ENCODE peak calls at places on chromosomes 4 and X, in five cellular contexts. S, I, G, E and B are unnamed samples.

GRCh38 chr4:184403384-184403781 is 71.0 kb downstream of the IRF2 start:
- DNase-seq in S (no peak), I (no peak), G (no peak), E (no peak), B (no peak)

GRCh38 chr4:105232374-105232773 is 85.7 kb downstream of the TET2 start:
- DNase-seq in S (no peak), I (no peak), G (no peak), E (no peak), B (no peak)

GRCh38 chr4:143184503-143185252 is at the start of gene USP38:
- DNase-seq in S (peak; percentile 93), I (peak; percentile 76), G (peak; percentile 66), E (peak; percentile 96), B (peak; percentile 91)

GRCh38 chr4:6048537-6048936 is 30.3 kb upstream of the C4orf50 start:
- DNase-seq in S (no peak), I (no peak), G (no peak), E (no peak), B (no peak)

GRCh38 chr4:170938588-170938987 is 848.8 kb upstream of the AADAT start:
- DNase-seq in S (no peak), I (no peak), G (no peak), E (no peak), B (no peak)

GRCh38 chr4:151218343-151218742 is 58.6 kb upstream of the PRSS48 start:
- DNase-seq in S (no peak), I (no peak), G (no peak), E (no peak), B (no peak)

GRCh38 chr4:11790230-11790629 is 361.5 kb upstream of the HS3ST1 start:
- DNase-seq in S (no peak), I (no peak), G (no peak), E (no peak), B (no peak)

GRCh38 chrX:40402771-40403533 is 177.8 kb upstream of the ATP6AP2 start:
- DNase-seq in S (peak; percentile 77), I (no peak), G (no peak), E (peak; percentile 45), B (no peak)

GRCh38 chrX:154457491-154458115 is 478 bp upstream of the PLXNA3 start:
- DNase-seq in S (no peak), I (no peak), G (no peak), E (peak; percentile 73), B (peak; percentile 48)

GRCh38 chr4:121484633-121485032 is 103.8 kb upstream of the QRFPR start:
- DNase-seq in S (peak; percentile 38), I (no peak), G (no peak), E (peak; percentile 36), B (peak; percentile 45)

GRCh38 chrX:132409780-132410556 is 78.9 kb downstream of the MBNL3 start:
- DNase-seq in S (no peak), I (no peak), G (no peak), E (no peak), B (no peak)

GRCh38 chr4:10032625-10033024 is 11.3 kb upstream of the SLC2A9 start:
- DNase-seq in S (peak; percentile 71), I (no peak), G (no peak), E (no peak), B (no peak)

GRCh38 chrX:44570524-44570923 is 27.9 kb upstream of the FUNDC1 start:
- DNase-seq in S (peak; percentile 11), I (no peak), G (no peak), E (peak; percentile 5), B (no peak)

GRCh38 chrX:44474410-44474809 is 68.2 kb downstream of the FUNDC1 start:
- DNase-seq in S (no peak), I (no peak), G (no peak), E (no peak), B (no peak)

GRCh38 chrX:131762802-131763234 is 218.9 kb downstream of the OR13H1 start:
- DNase-seq in S (peak; percentile 87), I (no peak), G (no peak), E (peak; percentile 53), B (peak; percentile 48)

GRCh38 chrX:110087485-110088356 is 84.8 kb downstream of the TMEM164 start:
- DNase-seq in S (peak; percentile 93), I (no peak), G (no peak), E (no peak), B (no peak)
- H3K27ac ChIP-seq in S (peak overlapping the region; percentile 96), I (no peak overlapping the region), G (no peak overlapping the region), E (peak overlapping the region; percentile 76), B (no peak overlapping the region)

DNA sequence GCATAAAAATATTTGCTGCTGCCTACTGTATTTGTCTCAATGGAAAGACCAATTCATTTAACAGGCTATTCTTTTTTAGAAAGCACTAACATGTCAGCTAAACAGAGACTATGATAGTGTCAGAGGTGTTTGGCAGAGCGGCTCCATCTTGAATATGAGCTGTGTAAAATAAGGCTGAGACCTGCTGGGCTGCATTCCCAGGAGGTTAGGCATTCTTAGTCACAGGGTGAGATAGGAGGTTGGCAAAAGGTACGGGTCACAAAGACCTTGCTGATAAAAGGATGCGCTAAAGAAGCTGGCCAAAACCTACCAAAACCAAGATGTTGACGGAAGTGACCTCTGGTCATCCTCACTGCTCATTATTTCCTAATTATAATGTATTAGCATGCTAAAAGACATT is 41.8 kb downstream of the NPY5R start:
- DNase-seq in S (no peak), I (no peak), G (no peak), E (no peak), B (no peak)
- TF ChIP-seq EP300 in S (no peak), I (no peak), G (no peak), E (no peak), B (no peak)

GRCh38 chrX:97622111-97622510 is 738.4 kb downstream of the RPA4 start:
- DNase-seq in S (no peak), I (no peak), G (no peak), E (no peak), B (no peak)

DNA sequence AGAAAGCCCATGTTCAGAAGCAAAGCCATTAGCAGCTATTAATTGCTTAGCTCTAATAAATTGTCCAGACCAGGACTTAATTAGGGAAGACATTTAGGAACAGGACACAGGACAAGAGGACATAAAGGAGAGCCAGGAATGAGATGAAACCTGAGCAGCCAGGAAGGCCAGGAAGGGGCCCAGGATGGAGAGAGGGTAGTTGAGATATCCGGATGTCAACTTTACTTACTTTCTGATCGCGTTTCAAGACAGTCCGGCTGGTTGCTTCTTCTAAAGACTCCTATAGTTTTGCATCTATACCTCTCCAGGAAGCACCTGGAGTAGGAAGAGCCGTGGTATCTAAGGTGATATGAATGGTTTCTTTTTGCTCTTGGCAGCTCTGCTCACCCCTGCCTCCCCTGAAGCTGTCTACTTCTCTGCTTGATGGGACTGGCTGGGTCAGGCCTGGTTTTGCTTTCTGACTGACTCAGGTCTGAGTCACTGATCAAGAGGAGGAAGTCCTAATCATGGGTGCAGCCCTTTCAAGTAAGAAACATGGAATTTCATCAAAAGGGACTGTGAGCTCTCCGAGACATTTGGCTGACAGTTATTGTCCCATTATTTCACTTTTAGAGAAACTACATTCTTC is 733.3 kb downstream of the RPA4 start:
- DNase-seq in S (peak; percentile 31), I (no peak), G (no peak), E (no peak), B (no peak)
- H3K27ac ChIP-seq in S (peak overlapping the region; percentile 20), I (no peak overlapping the region), G (no peak overlapping the region), E (no peak overlapping the region), B (no peak overlapping the region)

DNA sequence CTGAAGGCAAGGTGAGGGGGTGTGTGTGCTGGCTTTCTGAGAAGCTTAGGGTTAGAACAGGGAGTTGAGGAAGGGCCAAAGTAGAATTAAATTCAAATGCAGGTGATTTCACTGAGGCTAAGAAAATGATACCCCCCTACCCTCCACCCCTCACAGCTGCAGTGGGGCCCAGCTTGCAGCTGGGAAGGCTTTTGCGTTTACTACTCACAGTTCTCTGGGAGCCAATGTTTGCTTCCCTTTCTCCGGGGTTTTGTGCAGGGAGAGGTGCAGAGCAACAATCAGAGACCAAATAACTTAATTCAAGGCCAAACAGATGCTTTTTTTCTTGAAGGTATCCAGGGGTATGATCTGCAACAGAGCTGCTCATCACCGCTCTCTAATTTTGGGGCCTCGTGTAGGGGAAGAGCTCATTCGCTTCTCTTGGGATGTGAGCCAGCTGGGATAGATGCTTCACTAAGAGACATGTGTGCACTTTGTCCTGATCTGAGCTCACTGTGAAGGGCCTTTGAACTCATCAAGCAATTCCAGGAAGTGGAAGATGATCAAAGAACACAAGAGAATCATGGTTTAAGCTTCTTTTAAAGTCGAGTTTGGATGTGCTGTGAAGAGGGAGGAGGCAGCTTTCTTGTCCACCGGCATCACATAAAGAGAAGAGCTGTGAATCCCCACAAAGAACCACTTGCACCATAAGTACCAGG is 122.7 kb upstream of the C1GALT1C1 start:
- DNase-seq in S (no peak), I (no peak), G (no peak), E (no peak), B (no peak)
- TF ChIP-seq EP300 in S (no peak), I (no peak), G (no peak), E (no peak), B (no peak)

GRCh38 chr4:3636628-3637320 is 104.6 kb upstream of the LRPAP1 start:
- DNase-seq in S (no peak), I (no peak), G (no peak), E (no peak), B (no peak)

GRCh38 chr4:3635090-3635820 is 103.0 kb upstream of the LRPAP1 start:
- DNase-seq in S (no peak), I (no peak), G (no peak), E (no peak), B (no peak)

GRCh38 chr4:3638080-3638715 is 106.0 kb upstream of the LRPAP1 start:
- DNase-seq in S (no peak), I (no peak), G (no peak), E (no peak), B (no peak)

GRCh38 chr4:3639613-3640586 is 107.7 kb upstream of the LRPAP1 start:
- DNase-seq in S (no peak), I (no peak), G (no peak), E (no peak), B (no peak)

DNA sequence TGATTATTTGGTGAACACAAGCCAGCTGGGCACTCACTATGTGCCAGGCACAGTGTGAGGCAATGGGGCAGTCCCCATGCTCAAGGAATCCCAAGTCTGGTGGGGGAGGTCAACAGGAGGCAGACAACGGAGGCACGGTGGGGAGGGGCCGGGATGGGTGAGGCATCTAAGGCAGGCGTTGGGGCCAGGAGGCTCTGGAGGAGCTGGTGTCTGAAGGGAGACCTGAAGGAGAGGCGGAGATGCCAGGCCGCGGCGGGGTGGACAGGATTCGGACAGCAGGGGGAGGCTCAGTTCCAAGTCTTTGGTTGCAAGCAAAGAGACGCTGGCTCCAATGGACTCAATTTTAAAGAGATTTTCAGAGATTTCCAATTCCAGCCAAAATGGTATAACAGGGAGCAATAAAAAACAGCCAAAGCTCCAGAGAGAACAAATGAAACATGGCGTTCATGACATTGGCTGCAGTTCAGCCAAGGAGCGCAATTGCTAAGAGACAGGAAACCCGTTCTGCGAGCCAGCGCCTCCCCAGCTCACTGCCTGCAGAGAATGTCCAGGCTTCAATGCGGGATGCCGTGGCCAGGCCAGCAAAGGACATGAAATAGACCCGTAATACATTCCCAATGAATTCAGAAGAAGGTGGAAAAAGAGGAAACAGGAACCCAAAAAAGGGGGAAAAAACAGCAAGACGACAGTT is 105.2 kb upstream of the LRPAP1 start:
- DNase-seq in S (no peak), I (no peak), G (no peak), E (no peak), B (no peak)
- H3K27ac ChIP-seq in S (no peak overlapping the region), I (no peak overlapping the region), G (no peak overlapping the region), E (no peak overlapping the region), B (no peak overlapping the region)